ENCODE peak calls at places on chromosomes 7 and 10, in four cellular contexts. H, Z, N and L are unnamed samples.
A peak's percentile ranks its signal among the peaks of the same experiment; 100 is the strongest.

GRCh38 chr7:95509199-95509598 is 23.5 kb downstream of the ASB4 start:
- DNase-seq in H (peak; percentile 57), Z (no peak), N (peak; percentile 31), L (no peak)

GRCh38 chr10:78572565-78572964 is 496.2 kb upstream of the ZMIZ1 start:
- DNase-seq in H (peak; percentile 19), Z (no peak), N (no peak), L (no peak)

GRCh38 chr10:88728107-88728763 is 22.2 kb downstream of the LIPK start:
- DNase-seq in H (peak; percentile 22), Z (no peak), N (peak; percentile 3), L (peak; percentile 80)

GRCh38 chr10:73262105-73262730 is 9.8 kb upstream of the MRPS16 start:
- DNase-seq in H (peak; percentile 84), Z (peak; percentile 50), N (peak; percentile 88), L (no peak)

GRCh38 chr7:139571190-139571589 is 47.7 kb downstream of the CLEC2L start:
- DNase-seq in H (no peak), Z (no peak), N (no peak), L (no peak)

GRCh38 chr7:140841316-140841715 is 83.4 kb downstream of the BRAF start:
- DNase-seq in H (no peak), Z (no peak), N (no peak), L (no peak)

GRCh38 chr7:35257251-35258124 is 3.6 kb upstream of the TBX20 start:
- DNase-seq in H (no peak), Z (no peak), N (no peak), L (no peak)

GRCh38 chr10:33106767-33107166 is 148.7 kb upstream of the ITGB1 start:
- DNase-seq in H (no peak), Z (no peak), N (no peak), L (peak; percentile 76)

GRCh38 chr10:108275895-108276685 is 1111.6 kb upstream of the SORCS1 start:
- DNase-seq in H (no peak), Z (no peak), N (no peak), L (no peak)

GRCh38 chr10:48594371-48594770 is 10.5 kb downstream of the ARHGAP22 start:
- DNase-seq in H (no peak), Z (no peak), N (no peak), L (no peak)

GRCh38 chr10:6037975-6038624 is 24.1 kb downstream of the IL2RA start:
- DNase-seq in H (no peak), Z (no peak), N (no peak), L (no peak)

GRCh38 chr10:16787361-16787791 is 29.8 kb downstream of the RSU1 start:
- DNase-seq in H (no peak), Z (no peak), N (no peak), L (no peak)

GRCh38 chr7:90999989-91000979 is 263.9 kb upstream of the FZD1 start:
- DNase-seq in H (peak; percentile 68), Z (no peak), N (peak; percentile 10), L (no peak)

GRCh38 chr10:93383562-93383981 is 98.6 kb downstream of the MYOF start:
- DNase-seq in H (peak; percentile 94), Z (no peak), N (peak; percentile 65), L (no peak)

GRCh38 chr10:6239213-6239991 is 36.7 kb downstream of the PFKFB3 start:
- DNase-seq in H (peak; percentile 99), Z (peak; percentile 98), N (peak; percentile 98), L (no peak)

GRCh38 chr10:30782543-30783461 is 153.2 kb upstream of the LYZL2 start:
- DNase-seq in H (peak; percentile 66), Z (no peak), N (no peak), L (no peak)

GRCh38 chr10:92801978-92802872 is 46.1 kb upstream of the EXOC6 start:
- DNase-seq in H (no peak), Z (no peak), N (no peak), L (peak; percentile 48)

DNA sequence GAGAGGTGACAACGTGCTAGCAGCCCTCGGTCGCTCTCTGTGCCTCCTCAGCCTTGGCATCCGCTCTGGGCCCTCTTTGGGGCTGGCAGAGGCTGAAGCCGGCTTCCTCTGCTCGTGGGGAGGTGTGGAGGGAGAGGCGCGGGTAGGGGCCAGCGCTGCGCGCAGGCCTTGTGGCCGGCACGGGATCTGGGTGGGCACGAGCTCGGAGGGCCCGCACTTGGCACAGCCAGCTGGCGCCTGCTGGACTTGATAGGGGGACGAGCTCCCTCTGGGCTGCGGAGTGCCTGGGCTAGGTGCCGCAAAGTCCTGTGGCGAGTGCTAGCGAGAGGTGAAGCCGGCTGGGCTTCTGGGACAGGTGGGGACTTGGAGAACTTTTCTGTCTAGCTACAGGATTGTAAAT is 170.7 kb downstream of the EXOC4 start:
- DNase-seq in H (no peak), Z (no peak), N (no peak), L (no peak)
- H3K9ac ChIP-seq in H (no peak overlapping the region), Z (no peak overlapping the region), N (no peak overlapping the region), L (no peak overlapping the region)

GRCh38 chr7:65554-65953 is 126.8 kb upstream of the FAM20C start:
- DNase-seq in H (peak; percentile 76), Z (no peak), N (no peak), L (no peak)
- H3K4me2 ChIP-seq in H (no peak overlapping the region), Z (no peak overlapping the region), N (no peak overlapping the region), L (no peak overlapping the region)

GRCh38 chr7:150973571-150974451 is 4.3 kb downstream of the KCNH2 start:
- DNase-seq in H (no peak), Z (no peak), N (no peak), L (no peak)

GRCh38 chr7:150974468-150975391 is 3.4 kb downstream of the KCNH2 start:
- DNase-seq in H (peak; percentile 62), Z (no peak), N (no peak), L (peak; percentile 86)

GRCh38 chr7:150972094-150972493 is 6.0 kb downstream of the KCNH2 start:
- DNase-seq in H (no peak), Z (no peak), N (no peak), L (no peak)

GRCh38 chr7:150971242-150972048 is 6.7 kb downstream of the KCNH2 start:
- DNase-seq in H (no peak), Z (no peak), N (no peak), L (no peak)

GRCh38 chr7:150972746-150973145 is 5.4 kb downstream of the KCNH2 start:
- DNase-seq in H (no peak), Z (no peak), N (no peak), L (no peak)
- H3K9ac ChIP-seq in H (no peak overlapping the region), Z (no peak overlapping the region), N (no peak overlapping the region), L (no peak overlapping the region)

GRCh38 chr10:90959826-90960225 is 38.9 kb upstream of the ANKRD1 start:
- DNase-seq in H (no peak), Z (no peak), N (no peak), L (no peak)
- H3K4me2 ChIP-seq in H (no peak overlapping the region), Z (no peak overlapping the region), N (no peak overlapping the region), L (no peak overlapping the region)